ENCODE peak calls at places on chromosomes 7 and 10, in five cellular contexts. W is astrocyte of the spinal cord; Y is naive thymus-derived CD8-positive, alpha-beta T cell; U is EL; F is iPS-NIHi11. Q is an unnamed sample.

GRCh38 chr10:70652761-70653657 is 19.3 kb upstream of the ADAMTS14 start:
- DNase-seq in W (peak; percentile 100), Y (no peak), U (peak; percentile 98), F (no peak), Q (peak; percentile 83)

GRCh38 chr7:111175908-111176307 is 85.0 kb downstream of the LRRN3 start:
- DNase-seq in W (no peak), Y (peak; percentile 0), U (no peak), F (no peak), Q (no peak)

GRCh38 chr10:92031580-92031979 is 108.0 kb downstream of the BTAF1 start:
- DNase-seq in W (no peak), Y (no peak), U (no peak), F (no peak), Q (no peak)

GRCh38 chr10:89241491-89242339 is 9.9 kb downstream of the LIPA start:
- DNase-seq in W (no peak), Y (no peak), U (no peak), F (no peak), Q (no peak)

GRCh38 chr10:12018438-12019342 is 23.9 kb downstream of the UPF2 start:
- DNase-seq in W (no peak), Y (no peak), U (peak; percentile 35), F (no peak), Q (no peak)

GRCh38 chr7:42170724-42171123 is 66.3 kb downstream of the GLI3 start:
- DNase-seq in W (no peak), Y (no peak), U (peak; percentile 76), F (no peak), Q (no peak)

GRCh38 chr10:113554214-113554613 is 1.4 kb downstream of the HABP2 start:
- DNase-seq in W (no peak), Y (no peak), U (no peak), F (no peak), Q (no peak)

GRCh38 chr7:98309566-98309965 is 28.1 kb downstream of the BRI3 start:
- DNase-seq in W (no peak), Y (no peak), U (no peak), F (no peak), Q (no peak)

GRCh38 chr10:115854740-115855435 is 418.1 kb downstream of the GFRA1 start:
- DNase-seq in W (no peak), Y (no peak), U (peak; percentile 69), F (no peak), Q (no peak)

GRCh38 chr7:87591211-87591610 is 9.5 kb downstream of the ABCB1 start:
- DNase-seq in W (no peak), Y (no peak), U (no peak), F (no peak), Q (no peak)

GRCh38 chr10:130740788-130741785 is 570.4 kb downstream of the TCERG1L start:
- DNase-seq in W (no peak), Y (no peak), U (no peak), F (no peak), Q (peak; percentile 67)

GRCh38 chr10:127997241-127997640 is 90.3 kb downstream of the PTPRE start:
- DNase-seq in W (no peak), Y (no peak), U (no peak), F (no peak), Q (no peak)